ENCODE peak calls at places on chromosomes 6 and 20, in eight cellular contexts. J is endothelial cell of umbilical vein; I is PC-9; Y is mammary epithelial cell; R is spleen; U is naive thymus-derived CD4-positive, alpha-beta T cell; L is lung; Q is A549. W is an unnamed sample.

GRCh38 chr20:16125810-16126209 is 447.4 kb downstream of the KIF16B start:
- DNase-seq in J (no peak), I (no peak), Y (peak; percentile 37), R (no peak), U (no peak), L (peak; percentile 47), Q (no peak), W (peak; percentile 59)

GRCh38 chr6:33597551-33598322 is 17.7 kb upstream of the BAK1 start:
- DNase-seq in J (no peak), I (no peak), Y (no peak), R (no peak), U (no peak), L (no peak), Q (no peak), W (no peak)

GRCh38 chr6:108163267-108163643 is 2.6 kb upstream of the NR2E1 start:
- DNase-seq in J (no peak), I (no peak), Y (peak; percentile 77), R (no peak), U (no peak), L (no peak), Q (no peak), W (peak; percentile 11)

GRCh38 chr6:125804264-125804663 is 13.5 kb downstream of the NCOA7 start:
- DNase-seq in J (no peak), I (no peak), Y (no peak), R (no peak), U (no peak), L (no peak), Q (no peak), W (no peak)

GRCh38 chr20:4012631-4013030 is 2.7 kb downstream of the RNF24 start:
- DNase-seq in J (no peak), I (no peak), Y (no peak), R (no peak), U (no peak), L (no peak), Q (no peak), W (peak; percentile 48)

GRCh38 chr6:151044465-151045441 is 179.3 kb downstream of the MTHFD1L start:
- DNase-seq in J (peak; percentile 97), I (peak; percentile 87), Y (no peak), R (peak; percentile 66), U (no peak), L (peak; percentile 52), Q (peak; percentile 49), W (peak; percentile 93)

GRCh38 chr20:18288748-18289705 is 700 bp downstream of the ZNF133 start:
- DNase-seq in J (no peak), I (no peak), Y (peak; percentile 23), R (peak; percentile 83), U (no peak), L (peak; percentile 30), Q (peak; percentile 40), W (no peak)

GRCh38 chr6:156991971-156992370 is 214.8 kb downstream of the ARID1B start:
- DNase-seq in J (no peak), I (no peak), Y (no peak), R (no peak), U (no peak), L (no peak), Q (no peak), W (peak; percentile 74)

GRCh38 chr6:34436803-34437643 is 11.2 kb upstream of the RPS10 start:
- DNase-seq in J (no peak), I (no peak), Y (no peak), R (no peak), U (no peak), L (no peak), Q (no peak), W (no peak)

GRCh38 chr6:27049863-27050781 is 197.4 kb upstream of the PRSS16 start:
- DNase-seq in J (no peak), I (no peak), Y (peak; percentile 25), R (no peak), U (no peak), L (peak; percentile 38), Q (no peak), W (no peak)

GRCh38 chr6:147161974-147162495 is 42.2 kb upstream of the STXBP5 start:
- DNase-seq in J (peak; percentile 80), I (no peak), Y (peak; percentile 65), R (no peak), U (no peak), L (no peak), Q (no peak), W (peak; percentile 89)

GRCh38 chr6:11785449-11785951 is 6.9 kb upstream of the ADTRP start:
- DNase-seq in J (no peak), I (no peak), Y (peak; percentile 61), R (no peak), U (no peak), L (no peak), Q (no peak), W (peak; percentile 59)

GRCh38 chr6:13327691-13328075 is 654 bp downstream of the TBC1D7 start:
- DNase-seq in J (no peak), I (no peak), Y (no peak), R (no peak), U (no peak), L (no peak), Q (no peak), W (peak; percentile 35)

GRCh38 chr20:32017711-32018251 is 7.5 kb downstream of the CCM2L start:
- DNase-seq in J (no peak), I (peak; percentile 69), Y (peak; percentile 28), R (peak; percentile 79), U (no peak), L (peak; percentile 64), Q (peak; percentile 46), W (peak; percentile 68)

GRCh38 chr6:135871296-135871695 is 19.8 kb downstream of the PDE7B start:
- DNase-seq in J (no peak), I (no peak), Y (no peak), R (no peak), U (no peak), L (no peak), Q (no peak), W (no peak)

GRCh38 chr20:44137210-44137781 is 49.7 kb downstream of the JPH2 start:
- DNase-seq in J (no peak), I (peak; percentile 34), Y (no peak), R (no peak), U (no peak), L (no peak), Q (no peak), W (no peak)

GRCh38 chr6:21019614-21020013 is 485.4 kb downstream of the CDKAL1 start:
- DNase-seq in J (peak; percentile 24), I (no peak), Y (no peak), R (no peak), U (no peak), L (no peak), Q (no peak), W (peak; percentile 28)

GRCh38 chr6:166530211-166531045 is 56.0 kb downstream of the RAMACL start:
- DNase-seq in J (no peak), I (peak; percentile 58), Y (no peak), R (no peak), U (no peak), L (no peak), Q (peak; percentile 31), W (peak; percentile 91)

GRCh38 chr6:157759028-157759427 is 64.0 kb upstream of the SNX9 start:
- DNase-seq in J (no peak), I (no peak), Y (no peak), R (no peak), U (no peak), L (no peak), Q (no peak), W (peak; percentile 30)

GRCh38 chr6:34246563-34247391 is 2.0 kb downstream of the SMIM29 start:
- DNase-seq in J (peak; percentile 48), I (peak; percentile 72), Y (no peak), R (peak; percentile 86), U (no peak), L (no peak), Q (no peak), W (peak; percentile 59)

GRCh38 chr20:40728470-40728869 is 39.4 kb upstream of the MAFB start:
- DNase-seq in J (no peak), I (no peak), Y (no peak), R (no peak), U (no peak), L (no peak), Q (no peak), W (peak; percentile 37)

DNA sequence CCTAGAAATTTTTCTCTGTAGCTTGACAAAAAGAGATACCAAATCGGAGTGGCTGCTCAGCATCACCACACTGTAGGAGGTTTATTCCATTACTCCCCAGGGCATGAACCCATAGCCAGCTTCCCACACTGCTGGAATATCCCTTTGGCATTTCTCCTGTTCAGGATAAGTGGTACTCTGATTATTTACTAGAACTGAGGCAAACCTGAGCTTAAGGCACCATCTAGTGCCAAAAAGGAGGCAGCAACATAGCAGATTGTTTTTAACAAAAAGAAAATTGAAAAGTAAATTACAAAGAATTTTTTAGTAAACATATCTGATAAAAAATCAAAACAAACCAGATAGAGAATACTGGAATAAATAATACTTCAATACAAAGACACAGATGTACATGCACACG is 181.7 kb downstream of the WDR27 start:
- DNase-seq in J (no peak), I (no peak), Y (no peak), R (no peak), U (no peak), L (no peak), Q (no peak), W (no peak)
- H3K9me3 ChIP-seq in J (no peaks in the 10 kb centered on the region), I (no peaks in the 10 kb centered on the region), Y (peaks cover 4% of the 10 kb centered on the region), R (peaks cover 34% of the 10 kb centered on the region), U (no peaks in the 10 kb centered on the region), L (peaks cover 3% of the 10 kb centered on the region), Q (no peaks in the 10 kb centered on the region), W (no peaks in the 10 kb centered on the region)

GRCh38 chr6:149060985-149061760 is 256.3 kb upstream of the TAB2 start:
- DNase-seq in J (peak; percentile 81), I (peak; percentile 29), Y (no peak), R (no peak), U (no peak), L (no peak), Q (no peak), W (peak; percentile 83)
- H3K4me1 ChIP-seq in J (peaks cover 10% of the 10 kb centered on the region), I (peaks cover 12% of the 10 kb centered on the region), Y (no peaks in the 10 kb centered on the region), R (peaks cover 48% of the 10 kb centered on the region), U (peaks cover 15% of the 10 kb centered on the region), L (peaks cover 9% of the 10 kb centered on the region), Q (peaks cover 42% of the 10 kb centered on the region), W (peaks cover 23% of the 10 kb centered on the region)

DNA sequence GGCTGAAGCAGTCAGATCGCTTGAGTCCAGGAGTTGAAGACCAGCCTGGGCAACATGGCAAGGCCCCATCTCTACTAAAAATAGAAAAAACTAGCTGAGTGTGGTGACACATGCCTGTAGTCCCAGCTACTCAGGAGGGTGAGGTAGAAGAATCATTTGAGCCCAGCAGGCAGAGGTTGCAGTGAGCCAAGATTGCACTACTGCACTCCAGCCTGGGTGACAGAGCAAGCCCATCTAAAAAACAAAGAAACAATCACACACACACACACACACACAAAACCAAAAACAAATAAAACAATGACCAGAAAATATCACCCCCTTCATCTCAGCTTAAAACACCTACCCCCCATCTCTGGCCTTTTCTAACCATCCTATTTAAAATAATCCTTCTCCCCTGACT is 68.0 kb downstream of the BTBD9 start:
- DNase-seq in J (peak; percentile 2), I (no peak), Y (no peak), R (no peak), U (no peak), L (no peak), Q (no peak), W (no peak)
- H3K4me3 ChIP-seq in J (no peak overlapping the region), I (no peak overlapping the region), Y (no peak overlapping the region), R (no peak overlapping the region), U (no peak overlapping the region), L (no peak overlapping the region), Q (no peak overlapping the region), W (no peak overlapping the region)

GRCh38 chr20:62111148-62111547 is 11.1 kb upstream of the LSM14B start:
- DNase-seq in J (no peak), I (no peak), Y (no peak), R (no peak), U (no peak), L (no peak), Q (no peak), W (no peak)
- H3K9me3 ChIP-seq in J (peaks cover 9% of the 10 kb centered on the region), I (peaks cover 57% of the 10 kb centered on the region), Y (peaks cover 35% of the 10 kb centered on the region), R (peaks cover 91% of the 10 kb centered on the region), U (peaks cover 6% of the 10 kb centered on the region), L (peaks cover 45% of the 10 kb centered on the region), Q (peaks cover 82% of the 10 kb centered on the region), W (peaks cover 11% of the 10 kb centered on the region)